ENCODE peak calls at places on chromosomes 16 and 17, in six cellular contexts. One of them, this sample, is unnamed.

GRCh38 chr17:69735285-69735684 is 320.8 kb downstream of the MAP2K6 start:
- DNase-seq in mammary epithelial cell: no peak
- DNase-seq in dorsolateral prefrontal cortex: no peak
- DNase-seq in B cell: no peak
- DNase-seq in heart left ventricle: no peak
- DNase-seq in IMR-90: no peak
- DNase-seq in this sample: no peak

GRCh38 chr17:17387461-17388362 is 84.5 kb downstream of the NT5M start:
- DNase-seq in IMR-90: no peak
- DNase-seq in heart left ventricle: no peak
- DNase-seq in mammary epithelial cell: peak; percentile 69
- DNase-seq in B cell: no peak
- DNase-seq in dorsolateral prefrontal cortex: no peak
- DNase-seq in this sample: no peak

GRCh38 chr16:26316683-26317464 is 625.1 kb downstream of the HS3ST4 start:
- DNase-seq in mammary epithelial cell: no peak
- DNase-seq in dorsolateral prefrontal cortex: no peak
- DNase-seq in B cell: no peak
- DNase-seq in IMR-90: no peak
- DNase-seq in heart left ventricle: no peak
- DNase-seq in this sample: no peak

GRCh38 chr16:71929048-71929447 is 33.7 kb downstream of the IST1 start:
- DNase-seq in heart left ventricle: peak; percentile 72
- DNase-seq in B cell: no peak
- DNase-seq in mammary epithelial cell: no peak
- DNase-seq in IMR-90: peak; percentile 91
- DNase-seq in dorsolateral prefrontal cortex: no peak
- DNase-seq in this sample: peak; percentile 70

GRCh38 chr16:31477220-31478216 is 5.4 kb upstream of the SLC5A2 start:
- DNase-seq in dorsolateral prefrontal cortex: no peak
- DNase-seq in mammary epithelial cell: no peak
- DNase-seq in IMR-90: no peak
- DNase-seq in B cell: peak; percentile 51
- DNase-seq in heart left ventricle: no peak
- DNase-seq in this sample: peak; percentile 81

GRCh38 chr17:40313660-40314556 is 4.9 kb downstream of the RARA start:
- DNase-seq in mammary epithelial cell: no peak
- DNase-seq in B cell: no peak
- DNase-seq in dorsolateral prefrontal cortex: no peak
- DNase-seq in heart left ventricle: no peak
- DNase-seq in IMR-90: no peak
- DNase-seq in this sample: no peak

GRCh38 chr17:30095507-30096244 is 20.9 kb upstream of the NSRP1 start:
- DNase-seq in IMR-90: peak; percentile 82
- DNase-seq in B cell: no peak
- DNase-seq in dorsolateral prefrontal cortex: no peak
- DNase-seq in mammary epithelial cell: peak; percentile 64
- DNase-seq in heart left ventricle: no peak
- DNase-seq in this sample: peak; percentile 28

GRCh38 chr17:16818340-16818739 is 128.3 kb downstream of the CCDC144A start:
- DNase-seq in IMR-90: no peak
- DNase-seq in dorsolateral prefrontal cortex: no peak
- DNase-seq in heart left ventricle: no peak
- DNase-seq in mammary epithelial cell: no peak
- DNase-seq in B cell: no peak
- DNase-seq in this sample: no peak

GRCh38 chr17:2222901-2223616 is 80.5 kb downstream of the SMG6 start:
- DNase-seq in heart left ventricle: peak; percentile 82
- DNase-seq in IMR-90: peak; percentile 80
- DNase-seq in B cell: peak; percentile 50
- DNase-seq in mammary epithelial cell: peak; percentile 60
- DNase-seq in dorsolateral prefrontal cortex: no peak
- DNase-seq in this sample: peak; percentile 87

GRCh38 chr16:89364603-89365002 is 125.8 kb downstream of the ANKRD11 start:
- DNase-seq in heart left ventricle: no peak
- DNase-seq in dorsolateral prefrontal cortex: peak; percentile 53
- DNase-seq in mammary epithelial cell: peak; percentile 35
- DNase-seq in B cell: no peak
- DNase-seq in IMR-90: peak; percentile 81
- DNase-seq in this sample: no peak

GRCh38 chr17:74968361-74968780 is 4.2 kb downstream of the HID1 start:
- DNase-seq in heart left ventricle: no peak
- DNase-seq in B cell: no peak
- DNase-seq in dorsolateral prefrontal cortex: no peak
- DNase-seq in IMR-90: no peak
- DNase-seq in mammary epithelial cell: no peak
- DNase-seq in this sample: no peak

GRCh38 chr17:44804301-44805061 is 25.6 kb downstream of the GJC1 start:
- DNase-seq in B cell: no peak
- DNase-seq in IMR-90: no peak
- DNase-seq in dorsolateral prefrontal cortex: no peak
- DNase-seq in heart left ventricle: peak; percentile 74
- DNase-seq in mammary epithelial cell: no peak
- DNase-seq in this sample: no peak

GRCh38 chr17:75625813-75626486 is 7.3 kb upstream of the SMIM5 start:
- DNase-seq in dorsolateral prefrontal cortex: peak; percentile 60
- DNase-seq in heart left ventricle: no peak
- DNase-seq in IMR-90: peak; percentile 4
- DNase-seq in mammary epithelial cell: no peak
- DNase-seq in B cell: no peak
- DNase-seq in this sample: no peak

GRCh38 chr16:8565498-8565897 is 24.8 kb downstream of the TMEM114 start:
- DNase-seq in heart left ventricle: no peak
- DNase-seq in IMR-90: no peak
- DNase-seq in mammary epithelial cell: no peak
- DNase-seq in B cell: no peak
- DNase-seq in dorsolateral prefrontal cortex: no peak
- DNase-seq in this sample: no peak

GRCh38 chr17:5272313-5272712 is 9.8 kb upstream of the RABEP1 start:
- DNase-seq in mammary epithelial cell: peak; percentile 49
- DNase-seq in heart left ventricle: no peak
- DNase-seq in dorsolateral prefrontal cortex: no peak
- DNase-seq in IMR-90: no peak
- DNase-seq in B cell: no peak
- DNase-seq in this sample: no peak

GRCh38 chr16:27154573-27155521 is 48.5 kb upstream of the KDM8 start:
- DNase-seq in dorsolateral prefrontal cortex: peak; percentile 62
- DNase-seq in IMR-90: peak; percentile 21
- DNase-seq in B cell: peak; percentile 69
- DNase-seq in heart left ventricle: peak; percentile 38
- DNase-seq in mammary epithelial cell: peak; percentile 14
- DNase-seq in this sample: peak; percentile 60

GRCh38 chr17:3935140-3935542 is 18.9 kb upstream of the P2RX1 start:
- DNase-seq in dorsolateral prefrontal cortex: no peak
- DNase-seq in IMR-90: peak; percentile 72
- DNase-seq in heart left ventricle: peak; percentile 78
- DNase-seq in B cell: peak; percentile 51
- DNase-seq in mammary epithelial cell: peak; percentile 32
- DNase-seq in this sample: peak; percentile 85

GRCh38 chr17:7476474-7476873 is 3.0 kb downstream of the ZBTB4 start:
- DNase-seq in mammary epithelial cell: peak; percentile 95
- DNase-seq in IMR-90: peak; percentile 76
- DNase-seq in dorsolateral prefrontal cortex: no peak
- DNase-seq in B cell: no peak
- DNase-seq in heart left ventricle: no peak
- DNase-seq in this sample: peak; percentile 41

GRCh38 chr16:380837-381787 is 666 bp downstream of the PGAP6 start:
- DNase-seq in B cell: no peak
- DNase-seq in heart left ventricle: peak; percentile 57
- DNase-seq in dorsolateral prefrontal cortex: no peak
- DNase-seq in mammary epithelial cell: no peak
- DNase-seq in IMR-90: peak; percentile 10
- DNase-seq in this sample: peak; percentile 54

GRCh38 chr16:30541502-30542329 is 7.1 kb upstream of the ZNF747 start:
- DNase-seq in IMR-90: peak; percentile 82
- DNase-seq in heart left ventricle: no peak
- DNase-seq in mammary epithelial cell: no peak
- DNase-seq in dorsolateral prefrontal cortex: no peak
- DNase-seq in B cell: no peak
- DNase-seq in this sample: no peak

GRCh38 chr17:2796164-2797140 is at the start of gene RAP1GAP2:
- DNase-seq in IMR-90: no peak
- DNase-seq in heart left ventricle: peak; percentile 75
- DNase-seq in B cell: peak; percentile 74
- DNase-seq in dorsolateral prefrontal cortex: peak; percentile 58
- DNase-seq in mammary epithelial cell: no peak
- DNase-seq in this sample: peak; percentile 53

GRCh38 chr16:75552951-75553350 is 3.1 kb downstream of the TMEM231 start:
- DNase-seq in B cell: no peak
- DNase-seq in dorsolateral prefrontal cortex: no peak
- DNase-seq in mammary epithelial cell: no peak
- DNase-seq in heart left ventricle: no peak
- DNase-seq in IMR-90: no peak
- DNase-seq in this sample: no peak

GRCh38 chr16:75555213-75555706 is 792 bp downstream of the TMEM231 start:
- DNase-seq in mammary epithelial cell: peak; percentile 91
- DNase-seq in heart left ventricle: peak; percentile 91
- DNase-seq in B cell: no peak
- DNase-seq in dorsolateral prefrontal cortex: peak; percentile 87
- DNase-seq in IMR-90: peak; percentile 86
- DNase-seq in this sample: peak; percentile 92

GRCh38 chr16:75546293-75546692 is 9.8 kb downstream of the TMEM231 start:
- DNase-seq in B cell: no peak
- DNase-seq in mammary epithelial cell: no peak
- DNase-seq in heart left ventricle: no peak
- DNase-seq in IMR-90: no peak
- DNase-seq in dorsolateral prefrontal cortex: no peak
- DNase-seq in this sample: no peak

GRCh38 chr16:75555707-75556512 is at the start of gene TMEM231:
- DNase-seq in IMR-90: peak; percentile 89
- DNase-seq in mammary epithelial cell: peak; percentile 92
- DNase-seq in dorsolateral prefrontal cortex: peak; percentile 98
- DNase-seq in heart left ventricle: peak; percentile 99
- DNase-seq in B cell: peak; percentile 98
- DNase-seq in this sample: peak; percentile 97

GRCh38 chr16:75550211-75550662 is 5.8 kb downstream of the TMEM231 start:
- DNase-seq in B cell: peak; percentile 57
- DNase-seq in IMR-90: peak; percentile 43
- DNase-seq in heart left ventricle: peak; percentile 71
- DNase-seq in mammary epithelial cell: peak; percentile 88
- DNase-seq in dorsolateral prefrontal cortex: peak; percentile 50
- DNase-seq in this sample: peak; percentile 33
- TF ChIP-seq CTCF in B cell: no peak
- TF ChIP-seq CTCF in IMR-90: peak; percentile 47
- TF ChIP-seq CTCF in heart left ventricle: peak; percentile 64
- TF ChIP-seq CTCF in mammary epithelial cell: peak; percentile 96
- TF ChIP-seq CTCF in dorsolateral prefrontal cortex: peak; percentile 39
- TF ChIP-seq CTCF in this sample: peak; percentile 47

GRCh38 chr17:13770702-13771101 is 169.0 kb upstream of the HS3ST3A1 start:
- DNase-seq in B cell: no peak
- DNase-seq in heart left ventricle: no peak
- DNase-seq in dorsolateral prefrontal cortex: no peak
- DNase-seq in IMR-90: no peak
- DNase-seq in mammary epithelial cell: no peak
- DNase-seq in this sample: no peak

GRCh38 chr17:13776027-13776551 is 174.4 kb upstream of the HS3ST3A1 start:
- DNase-seq in mammary epithelial cell: peak; percentile 45
- DNase-seq in B cell: no peak
- DNase-seq in dorsolateral prefrontal cortex: no peak
- DNase-seq in IMR-90: no peak
- DNase-seq in heart left ventricle: peak; percentile 60
- DNase-seq in this sample: no peak

GRCh38 chr17:13777003-13777402 is 175.3 kb upstream of the HS3ST3A1 start:
- DNase-seq in dorsolateral prefrontal cortex: no peak
- DNase-seq in heart left ventricle: no peak
- DNase-seq in mammary epithelial cell: no peak
- DNase-seq in IMR-90: no peak
- DNase-seq in B cell: no peak
- DNase-seq in this sample: no peak

DNA sequence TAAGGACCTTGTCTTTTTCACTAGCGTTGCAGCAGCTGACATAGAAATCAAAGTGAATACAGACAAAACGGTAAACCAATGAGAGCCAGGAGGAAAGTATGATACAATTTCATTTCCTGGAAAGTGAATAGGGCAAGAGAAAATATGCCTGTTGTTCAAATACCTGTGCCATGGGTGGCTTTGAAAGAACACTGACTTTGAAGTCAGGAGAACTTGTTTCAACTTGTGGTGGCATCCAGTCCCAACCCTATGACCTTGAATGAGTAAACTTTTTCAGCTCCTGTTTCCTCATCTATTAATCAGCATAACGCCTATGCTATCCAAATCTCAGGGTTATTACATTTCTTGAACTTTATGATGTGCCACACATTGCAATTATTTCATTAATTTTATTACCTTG is 173.7 kb upstream of the HS3ST3A1 start:
- DNase-seq in B cell: no peak
- DNase-seq in mammary epithelial cell: peak; percentile 80
- DNase-seq in dorsolateral prefrontal cortex: no peak
- DNase-seq in heart left ventricle: no peak
- DNase-seq in IMR-90: no peak
- DNase-seq in this sample: no peak
- TF ChIP-seq CTCF in B cell: no peak
- TF ChIP-seq CTCF in mammary epithelial cell: no peak
- TF ChIP-seq CTCF in dorsolateral prefrontal cortex: no peak
- TF ChIP-seq CTCF in heart left ventricle: no peak
- TF ChIP-seq CTCF in IMR-90: no peak
- TF ChIP-seq CTCF in this sample: no peak

GRCh38 chr16:49867234-49867633 is 11.3 kb upstream of the ZNF423 start:
- DNase-seq in IMR-90: no peak
- DNase-seq in B cell: no peak
- DNase-seq in dorsolateral prefrontal cortex: no peak
- DNase-seq in mammary epithelial cell: no peak
- DNase-seq in heart left ventricle: no peak
- DNase-seq in this sample: no peak
- TF ChIP-seq CTCF in IMR-90: no peak
- TF ChIP-seq CTCF in B cell: no peak
- TF ChIP-seq CTCF in dorsolateral prefrontal cortex: no peak
- TF ChIP-seq CTCF in mammary epithelial cell: no peak
- TF ChIP-seq CTCF in heart left ventricle: no peak
- TF ChIP-seq CTCF in this sample: no peak

GRCh38 chr17:61551255-61551742 is 39.7 kb downstream of the NACA2 start:
- DNase-seq in mammary epithelial cell: no peak
- DNase-seq in IMR-90: peak; percentile 67
- DNase-seq in dorsolateral prefrontal cortex: no peak
- DNase-seq in heart left ventricle: no peak
- DNase-seq in B cell: no peak
- DNase-seq in this sample: no peak
- TF ChIP-seq CTCF in mammary epithelial cell: peak; percentile 67
- TF ChIP-seq CTCF in IMR-90: peak; percentile 88
- TF ChIP-seq CTCF in dorsolateral prefrontal cortex: peak; percentile 46
- TF ChIP-seq CTCF in heart left ventricle: peak; percentile 72
- TF ChIP-seq CTCF in B cell: peak; percentile 40
- TF ChIP-seq CTCF in this sample: peak; percentile 74

GRCh38 chr17:64015447-64015846 is 5.0 kb downstream of the ICAM2 start:
- DNase-seq in IMR-90: no peak
- DNase-seq in B cell: no peak
- DNase-seq in dorsolateral prefrontal cortex: no peak
- DNase-seq in mammary epithelial cell: no peak
- DNase-seq in heart left ventricle: no peak
- DNase-seq in this sample: no peak

GRCh38 chr17:64016248-64016784 is 4.1 kb downstream of the ICAM2 start:
- DNase-seq in B cell: no peak
- DNase-seq in dorsolateral prefrontal cortex: no peak
- DNase-seq in mammary epithelial cell: no peak
- DNase-seq in IMR-90: no peak
- DNase-seq in heart left ventricle: no peak
- DNase-seq in this sample: no peak

GRCh38 chr17:64019486-64020067 is 856 bp downstream of the ICAM2 start:
- DNase-seq in heart left ventricle: no peak
- DNase-seq in IMR-90: no peak
- DNase-seq in B cell: no peak
- DNase-seq in mammary epithelial cell: no peak
- DNase-seq in dorsolateral prefrontal cortex: no peak
- DNase-seq in this sample: peak; percentile 11

GRCh38 chr17:64016974-64017373 is 3.5 kb downstream of the ICAM2 start:
- DNase-seq in heart left ventricle: no peak
- DNase-seq in B cell: no peak
- DNase-seq in mammary epithelial cell: no peak
- DNase-seq in dorsolateral prefrontal cortex: no peak
- DNase-seq in IMR-90: no peak
- DNase-seq in this sample: no peak

GRCh38 chr17:64017381-64017980 is 3.0 kb downstream of the ICAM2 start:
- DNase-seq in dorsolateral prefrontal cortex: no peak
- DNase-seq in IMR-90: no peak
- DNase-seq in mammary epithelial cell: no peak
- DNase-seq in heart left ventricle: no peak
- DNase-seq in B cell: no peak
- DNase-seq in this sample: no peak
- TF ChIP-seq CTCF in dorsolateral prefrontal cortex: peak; percentile 9
- TF ChIP-seq CTCF in IMR-90: peak; percentile 15
- TF ChIP-seq CTCF in mammary epithelial cell: peak; percentile 27
- TF ChIP-seq CTCF in heart left ventricle: no peak
- TF ChIP-seq CTCF in B cell: peak; percentile 56
- TF ChIP-seq CTCF in this sample: no peak

This sample was measured in adrenal gland.